ENCODE peak calls at places on chromosomes 2 and 18, in four cellular contexts. A, H, R and Z are unnamed samples.

GRCh38 chr18:65057439-65058083 is 693.3 kb upstream of the CDH7 start:
- DNase-seq in A (no peak), H (no peak), R (no peak), Z (no peak)

GRCh38 chr2:111160758-111161157 is 40.0 kb downstream of the BCL2L11 start:
- DNase-seq in H (no peak), A (no peak), R (no peak), Z (no peak)

GRCh38 chr18:25058520-25058919 is 293.4 kb downstream of the ZNF521 start:
- DNase-seq in H (no peak), R (no peak), A (no peak), Z (no peak)

GRCh38 chr2:197975956-197976519 is 171.6 kb downstream of the PLCL1 start:
- DNase-seq in A (no peak), H (no peak), R (no peak), Z (no peak)

GRCh38 chr2:74100254-74101216 is 47.2 kb downstream of the BOLA3 start:
- DNase-seq in H (no peak), A (no peak), R (no peak), Z (no peak)

GRCh38 chr18:63979409-63979908 is 9.6 kb downstream of the SERPINB8 start:
- DNase-seq in R (no peak), H (peak; percentile 49), A (peak; percentile 44), Z (peak; percentile 76)

GRCh38 chr2:35428548-35428947 is 927.0 kb upstream of the CRIM1 start:
- DNase-seq in R (no peak), H (peak; percentile 63), A (peak; percentile 17), Z (no peak)

GRCh38 chr2:219658861-219659260 is 31.4 kb downstream of the SLC4A3 start:
- DNase-seq in H (no peak), R (no peak), A (no peak), Z (no peak)